ENCODE peak calls at places on chromosomes 4 and X, in eight cellular contexts. L is PC-3, K is fibroblast of pulmonary artery, N is cardiac muscle cell, S is endothelial cell, O is GM12865, C is GM10248, X is mammary epithelial cell. V is an unnamed sample.

GRCh38 chr4:129233691-129234090 is 137.7 kb downstream of the C4orf33 start:
- DNase-seq in S (no peak), O (no peak), K (no peak), N (no peak), C (no peak), X (no peak), L (no peak), V (no peak)

GRCh38 chr4:132669786-132670185 is 479.3 kb upstream of the PCDH10 start:
- DNase-seq in K (no peak), N (no peak), C (no peak), L (peak), S (no peak), O (no peak), X (no peak), V (no peak)

GRCh38 chr4:109721033-109721432 is 8.8 kb downstream of the PLA2G12A start:
- DNase-seq in C (no peak), S (no peak), O (no peak), X (peak), K (peak), L (peak), N (no peak), V (no peak)

GRCh38 chr4:87451537-87451936 is 29.2 kb downstream of the NUDT9 start:
- DNase-seq in O (no peak), S (no peak), N (no peak), C (no peak), X (no peak), K (no peak), L (no peak), V (no peak)

GRCh38 chr4:151689211-151689991 is 71.4 kb downstream of the GATB start:
- DNase-seq in X (no peak), N (no peak), K (no peak), C (no peak), L (no peak), S (no peak), O (no peak), V (no peak)

GRCh38 chrX:133056341-133056740 is 40.6 kb downstream of the USP26 start:
- DNase-seq in N (no peak), O (no peak), C (no peak), K (no peak), X (peak), S (no peak), L (peak), V (no peak)

GRCh38 chrX:36957425-36958328 is 50.5 kb upstream of the FAM47C start:
- DNase-seq in O (no peak), N (peak), X (no peak), C (no peak), K (no peak), S (peak), L (no peak), V (peak)

GRCh38 chr4:49032440-49033161 is 46.5 kb downstream of the CWH43 start:
- DNase-seq in X (peak), K (peak), C (no peak), O (peak), N (no peak), L (peak), S (no peak), V (peak)

GRCh38 chr4:3765271-3766206 is 646 bp upstream of the ADRA2C start:
- DNase-seq in C (no peak), O (no peak), K (peak), N (peak), S (peak), X (peak), L (peak), V (peak)

GRCh38 chr4:39702716-39703115 is 4.8 kb downstream of the UBE2K start:
- DNase-seq in K (no peak), L (no peak), S (no peak), C (no peak), X (no peak), O (no peak), N (no peak), V (no peak)

GRCh38 chrX:2989565-2989964 is 16.8 kb upstream of the ARSH start:
- DNase-seq in N (no peak), X (no peak), L (no peak), O (no peak), K (no peak), C (no peak), S (no peak), V (no peak)

GRCh38 chr4:87516683-87517082 is 12.5 kb downstream of the SPARCL1 start:
- DNase-seq in N (no peak), S (no peak), O (no peak), X (no peak), L (no peak), K (no peak), C (no peak), V (no peak)

GRCh38 chrX:69535661-69536060 is 31.5 kb downstream of the NALF2 start:
- DNase-seq in O (no peak), C (no peak), N (no peak), S (no peak), L (no peak), K (no peak), X (no peak), V (no peak)

GRCh38 chr4:112896326-112896892 is 153.0 kb upstream of the ANK2 start:
- DNase-seq in S (no peak), C (no peak), L (no peak), N (no peak), O (no peak), K (no peak), X (no peak), V (no peak)

GRCh38 chrX:41180194-41180902 is 95.1 kb downstream of the USP9X start:
- DNase-seq in O (peak), X (peak), L (peak), S (peak), K (peak), C (peak), N (peak), V (peak)

GRCh38 chrX:105323951-105324350 is 103.5 kb upstream of the TEX13A start:
- DNase-seq in X (peak), O (no peak), S (no peak), K (peak), N (no peak), C (no peak), L (peak), V (no peak)

GRCh38 chr4:40251366-40251765 is 54.5 kb downstream of the RHOH start:
- DNase-seq in N (no peak), X (peak), L (peak), C (no peak), O (no peak), K (no peak), S (no peak), V (no peak)

GRCh38 chrX:20487227-20487626 is 220.5 kb upstream of the RPS6KA3 start:
- DNase-seq in X (peak), O (no peak), S (no peak), L (peak), K (peak), N (no peak), C (no peak), V (no peak)

GRCh38 chr4:145909773-145910172 is 28.9 kb downstream of the ZNF827 start:
- DNase-seq in N (no peak), C (no peak), K (no peak), X (no peak), L (peak), S (no peak), O (no peak), V (no peak)
- TF ChIP-seq CTCF in N (no peak), C (no peak), K (no peak), X (no peak), L (no peak), S (no peak), O (no peak), V (no peak)

DNA sequence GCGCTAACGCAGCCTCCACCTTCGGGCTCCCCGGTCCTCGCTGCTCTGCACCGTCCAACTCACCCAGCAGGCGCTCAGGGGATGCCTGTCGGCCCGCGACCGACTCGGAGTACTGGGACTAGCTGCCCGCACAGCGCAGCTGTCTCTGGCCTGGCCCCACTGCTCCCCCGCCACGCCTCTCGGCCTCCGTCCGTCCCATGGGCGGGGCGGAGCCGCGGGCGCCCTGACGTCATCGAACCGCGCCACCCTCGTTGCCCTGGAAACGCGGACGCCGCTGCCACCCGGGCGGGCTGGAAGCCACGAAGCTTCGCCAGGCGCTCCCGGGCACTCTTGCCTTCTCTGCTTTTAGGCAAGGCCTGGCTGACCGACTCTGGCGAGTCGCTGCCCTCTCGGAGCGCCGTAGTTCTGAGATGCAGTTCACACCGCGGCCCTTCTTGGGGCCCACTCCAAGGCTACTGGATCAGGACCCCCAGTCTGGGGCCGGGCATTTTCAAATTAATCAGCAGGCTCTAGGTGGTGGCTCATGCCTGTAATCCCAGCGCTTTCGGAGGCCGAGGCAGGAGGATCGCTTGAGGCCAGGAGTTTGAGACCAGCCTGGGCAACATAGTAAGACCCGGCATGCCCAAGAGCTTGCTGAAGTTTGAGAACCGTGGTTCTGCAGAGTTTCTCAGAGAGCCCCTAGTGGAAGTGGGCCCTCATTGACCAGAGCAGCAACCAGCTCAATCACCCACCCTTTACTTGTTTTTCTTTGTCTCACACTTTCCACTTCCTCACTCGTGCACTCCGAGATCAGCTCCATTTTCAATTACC is 12.0 kb downstream of the ACOX3 start:
- DNase-seq in N (peak), C (peak), O (peak), X (peak), L (peak), K (peak), S (peak), V (peak)
- TF ChIP-seq CTCF in N (peak), C (peak), O (peak), X (peak), L (peak), K (peak), S (peak), V (peak)

GRCh38 chr4:164716901-164717300 is 37.0 kb upstream of the SMIM31 start:
- DNase-seq in N (peak), X (no peak), S (no peak), K (no peak), O (peak), C (no peak), L (no peak), V (no peak)
- TF ChIP-seq CTCF in N (no peak), X (no peak), S (peak), K (no peak), O (peak), C (no peak), L (peak), V (peak)

GRCh38 chrX:53291596-53291995 is 10.2 kb upstream of the IQSEC2 start:
- DNase-seq in S (no peak), K (no peak), X (no peak), L (no peak), O (no peak), C (no peak), N (no peak), V (no peak)

GRCh38 chrX:53288173-53288572 is 6.8 kb upstream of the IQSEC2 start:
- DNase-seq in X (no peak), L (no peak), S (no peak), O (no peak), N (peak), C (no peak), K (peak), V (peak)

GRCh38 chrX:53290441-53291041 is 9.2 kb upstream of the IQSEC2 start:
- DNase-seq in C (no peak), L (no peak), K (no peak), S (no peak), X (no peak), N (no peak), O (no peak), V (no peak)

DNA sequence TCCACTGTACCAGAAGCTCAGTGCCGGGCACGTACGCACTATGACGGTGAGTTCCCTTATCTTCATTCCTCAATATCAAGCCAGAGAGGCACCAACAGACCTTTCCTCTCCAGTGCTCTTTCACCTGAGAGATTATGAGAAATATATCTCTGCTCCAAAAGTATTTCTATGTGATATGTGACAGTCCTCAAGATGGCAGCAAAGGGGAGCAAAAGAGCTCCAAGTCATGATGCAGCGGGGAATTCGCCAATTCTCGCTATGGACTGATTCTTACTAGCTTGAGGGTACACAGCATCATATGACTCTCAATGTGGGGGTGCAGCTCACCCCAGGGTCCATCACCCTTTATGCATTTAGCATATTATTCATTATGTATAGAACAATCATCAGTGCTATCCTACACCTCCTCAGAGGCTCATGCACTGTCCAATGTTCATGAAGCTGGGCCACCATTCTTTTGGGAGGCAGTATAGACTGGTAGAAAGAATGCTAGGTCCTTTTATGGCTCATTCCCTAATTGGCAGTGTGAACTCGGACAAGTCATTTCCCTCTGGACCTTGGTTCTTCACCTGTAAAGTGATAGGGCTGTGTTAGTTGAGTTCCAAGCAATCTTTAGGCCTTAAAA is 12.8 kb upstream of the IQSEC2 start:
- DNase-seq in N (no peak), O (no peak), X (no peak), S (no peak), C (no peak), K (no peak), L (peak), V (no peak)
- TF ChIP-seq CTCF in N (peak), O (no peak), X (peak), S (no peak), C (no peak), K (peak), L (peak), V (peak)

DNA sequence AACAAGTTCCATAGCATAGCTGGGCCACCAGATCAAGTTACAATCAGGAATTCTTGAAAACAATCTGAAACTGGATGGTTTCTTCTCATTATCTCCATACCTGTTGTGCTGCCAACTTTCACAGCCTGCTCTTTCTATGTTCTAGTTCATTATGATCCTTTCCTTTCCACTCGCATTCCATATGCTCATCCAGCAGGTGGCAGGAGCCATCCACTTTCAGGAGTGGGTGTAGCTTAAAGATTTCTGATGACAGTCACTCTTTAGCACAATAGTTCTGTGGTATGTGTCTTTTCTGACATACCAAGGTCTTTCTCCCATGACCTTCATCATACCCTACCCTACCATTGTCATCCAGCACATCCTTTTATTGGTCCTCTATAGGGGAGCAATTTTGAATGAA is 46.4 kb downstream of the PAGE2 start:
- DNase-seq in L (peak), K (peak), O (peak), N (peak), X (peak), C (no peak), S (peak), V (peak)
- TF ChIP-seq CTCF in L (peak), K (peak), O (no peak), N (peak), X (peak), C (no peak), S (no peak), V (peak)

DNA sequence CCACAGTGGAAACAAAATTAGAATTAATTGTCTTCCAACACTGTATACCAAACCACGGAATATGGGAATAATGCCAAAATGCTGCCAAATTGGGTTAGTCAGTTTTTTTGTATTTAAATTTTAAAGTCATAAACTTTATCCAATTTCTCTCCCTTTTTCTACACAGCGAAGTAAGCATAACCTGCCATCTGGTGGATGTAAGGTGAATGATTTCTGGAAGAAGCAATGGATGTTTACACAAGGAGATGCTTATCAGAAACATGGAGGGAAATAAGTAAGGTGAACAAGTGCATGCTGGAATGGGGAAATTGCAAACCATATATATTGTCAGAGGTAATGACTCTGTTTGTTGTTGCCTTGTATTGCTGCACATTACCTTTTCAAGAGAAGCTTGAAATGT is 691.9 kb downstream of the TECRL start:
- DNase-seq in N (peak), X (no peak), K (peak), O (peak), S (no peak), C (no peak), L (peak), V (no peak)
- TF ChIP-seq CTCF in N (no peak), X (peak), K (peak), O (no peak), S (peak), C (no peak), L (peak), V (peak)

DNA sequence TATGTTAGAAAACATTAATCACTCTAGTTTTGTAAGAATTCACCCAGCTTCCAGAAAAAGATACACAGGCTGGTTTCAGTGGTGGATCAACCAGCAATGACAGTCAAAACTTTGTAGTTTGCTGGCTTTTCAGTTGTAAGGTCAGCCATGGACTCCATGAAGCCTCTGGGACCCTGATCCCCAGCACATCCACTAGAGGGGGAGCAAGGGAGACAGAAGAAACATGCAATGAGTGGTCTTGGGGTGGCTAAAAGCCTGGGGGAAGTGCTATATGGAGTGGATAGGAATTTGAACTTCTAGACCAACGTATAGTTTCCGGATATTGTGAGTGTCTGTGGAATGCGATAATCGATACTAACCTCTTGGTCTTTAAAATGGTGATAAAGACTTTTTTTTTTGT is 72.7 kb downstream of the AFF2 start:
- DNase-seq in K (no peak), S (no peak), C (no peak), N (peak), O (no peak), X (no peak), L (no peak), V (no peak)
- TF ChIP-seq CTCF in K (no peak), S (no peak), C (no peak), N (no peak), O (no peak), X (no peak), L (no peak), V (no peak)